ENCODE peak calls at places on chromosomes 12 and 14, in five cellular contexts. One of them, this sample, is unnamed.

GRCh38 chr12:12890815-12891645 is at the start of gene GPRC5A:
- DNase-seq in globus pallidus: peak; percentile 33
- DNase-seq in naive thymus-derived CD4-positive, alpha-beta T cell: peak; percentile 31
- DNase-seq in retina: peak; percentile 84
- DNase-seq in activated CD4-positive, alpha-beta T cell treated with anti-CD3 and anti-CD28 coated beads for 1 hour: no peak
- DNase-seq in this sample: no peak

GRCh38 chr12:103928736-103929050 is 1.5 kb upstream of the HSP90B1 start:
- DNase-seq in globus pallidus: peak; percentile 27
- DNase-seq in naive thymus-derived CD4-positive, alpha-beta T cell: no peak
- DNase-seq in retina: no peak
- DNase-seq in activated CD4-positive, alpha-beta T cell treated with anti-CD3 and anti-CD28 coated beads for 1 hour: peak; percentile 11
- DNase-seq in this sample: peak; percentile 58

GRCh38 chr12:110917961-110918360 is 2.4 kb downstream of the MYL2 start:
- DNase-seq in globus pallidus: no peak
- DNase-seq in naive thymus-derived CD4-positive, alpha-beta T cell: no peak
- DNase-seq in retina: no peak
- DNase-seq in activated CD4-positive, alpha-beta T cell treated with anti-CD3 and anti-CD28 coated beads for 1 hour: no peak
- DNase-seq in this sample: no peak

GRCh38 chr14:95233702-95234241 is 76.4 kb upstream of the DICER1 start:
- DNase-seq in globus pallidus: no peak
- DNase-seq in naive thymus-derived CD4-positive, alpha-beta T cell: no peak
- DNase-seq in retina: no peak
- DNase-seq in activated CD4-positive, alpha-beta T cell treated with anti-CD3 and anti-CD28 coated beads for 1 hour: no peak
- DNase-seq in this sample: peak; percentile 24

GRCh38 chr12:57190037-57190436 is 26.6 kb upstream of the NXPH4 start:
- DNase-seq in globus pallidus: no peak
- DNase-seq in naive thymus-derived CD4-positive, alpha-beta T cell: no peak
- DNase-seq in retina: no peak
- DNase-seq in activated CD4-positive, alpha-beta T cell treated with anti-CD3 and anti-CD28 coated beads for 1 hour: no peak
- DNase-seq in this sample: no peak

GRCh38 chr12:42985506-42985905 is 396.0 kb upstream of the PRICKLE1 start:
- DNase-seq in globus pallidus: no peak
- DNase-seq in naive thymus-derived CD4-positive, alpha-beta T cell: no peak
- DNase-seq in retina: no peak
- DNase-seq in activated CD4-positive, alpha-beta T cell treated with anti-CD3 and anti-CD28 coated beads for 1 hour: no peak
- DNase-seq in this sample: no peak

GRCh38 chr12:24911284-24911791 is 37.6 kb downstream of the BCAT1 start:
- DNase-seq in globus pallidus: no peak
- DNase-seq in naive thymus-derived CD4-positive, alpha-beta T cell: no peak
- DNase-seq in retina: no peak
- DNase-seq in activated CD4-positive, alpha-beta T cell treated with anti-CD3 and anti-CD28 coated beads for 1 hour: no peak
- DNase-seq in this sample: no peak

GRCh38 chr14:53946404-53947400 is 9.9 kb downstream of the BMP4 start:
- DNase-seq in globus pallidus: no peak
- DNase-seq in naive thymus-derived CD4-positive, alpha-beta T cell: no peak
- DNase-seq in retina: peak; percentile 63
- DNase-seq in activated CD4-positive, alpha-beta T cell treated with anti-CD3 and anti-CD28 coated beads for 1 hour: no peak
- DNase-seq in this sample: no peak

GRCh38 chr14:23351681-23352505 is 794 bp downstream of the SLC22A17 start:
- DNase-seq in globus pallidus: peak; percentile 39
- DNase-seq in naive thymus-derived CD4-positive, alpha-beta T cell: no peak
- DNase-seq in retina: peak; percentile 83
- DNase-seq in activated CD4-positive, alpha-beta T cell treated with anti-CD3 and anti-CD28 coated beads for 1 hour: no peak
- DNase-seq in this sample: no peak

GRCh38 chr12:112848338-112848715 is 56.8 kb downstream of the RPH3A start:
- DNase-seq in globus pallidus: no peak
- DNase-seq in naive thymus-derived CD4-positive, alpha-beta T cell: no peak
- DNase-seq in retina: no peak
- DNase-seq in activated CD4-positive, alpha-beta T cell treated with anti-CD3 and anti-CD28 coated beads for 1 hour: no peak
- DNase-seq in this sample: no peak

GRCh38 chr12:131171029-131171428 is 217.3 kb downstream of the ADGRD1 start:
- DNase-seq in globus pallidus: no peak
- DNase-seq in naive thymus-derived CD4-positive, alpha-beta T cell: no peak
- DNase-seq in retina: no peak
- DNase-seq in activated CD4-positive, alpha-beta T cell treated with anti-CD3 and anti-CD28 coated beads for 1 hour: no peak
- DNase-seq in this sample: no peak

GRCh38 chr14:30143617-30144016 is 216.0 kb upstream of the PRKD1 start:
- DNase-seq in globus pallidus: no peak
- DNase-seq in naive thymus-derived CD4-positive, alpha-beta T cell: no peak
- DNase-seq in retina: no peak
- DNase-seq in activated CD4-positive, alpha-beta T cell treated with anti-CD3 and anti-CD28 coated beads for 1 hour: no peak
- DNase-seq in this sample: no peak

GRCh38 chr12:12661086-12661485 is 34.9 kb downstream of the GPR19 start:
- DNase-seq in globus pallidus: no peak
- DNase-seq in naive thymus-derived CD4-positive, alpha-beta T cell: no peak
- DNase-seq in retina: no peak
- DNase-seq in activated CD4-positive, alpha-beta T cell treated with anti-CD3 and anti-CD28 coated beads for 1 hour: no peak
- DNase-seq in this sample: no peak

GRCh38 chr14:50920482-50921225 is 23.6 kb downstream of the PYGL start:
- DNase-seq in globus pallidus: no peak
- DNase-seq in naive thymus-derived CD4-positive, alpha-beta T cell: no peak
- DNase-seq in retina: no peak
- DNase-seq in activated CD4-positive, alpha-beta T cell treated with anti-CD3 and anti-CD28 coated beads for 1 hour: no peak
- DNase-seq in this sample: no peak

GRCh38 chr12:820336-820735 is 68.0 kb downstream of the WNK1 start:
- DNase-seq in globus pallidus: no peak
- DNase-seq in naive thymus-derived CD4-positive, alpha-beta T cell: no peak
- DNase-seq in retina: no peak
- DNase-seq in activated CD4-positive, alpha-beta T cell treated with anti-CD3 and anti-CD28 coated beads for 1 hour: no peak
- DNase-seq in this sample: no peak

GRCh38 chr12:131720241-131720640 is 9.4 kb downstream of the SFSWAP start:
- DNase-seq in globus pallidus: no peak
- DNase-seq in naive thymus-derived CD4-positive, alpha-beta T cell: no peak
- DNase-seq in retina: no peak
- DNase-seq in activated CD4-positive, alpha-beta T cell treated with anti-CD3 and anti-CD28 coated beads for 1 hour: no peak
- DNase-seq in this sample: no peak

GRCh38 chr12:9741726-9742125 is 8.8 kb upstream of the CLECL1 start:
- DNase-seq in globus pallidus: no peak
- DNase-seq in naive thymus-derived CD4-positive, alpha-beta T cell: peak; percentile 95
- DNase-seq in retina: no peak
- DNase-seq in activated CD4-positive, alpha-beta T cell treated with anti-CD3 and anti-CD28 coated beads for 1 hour: peak; percentile 48
- DNase-seq in this sample: no peak

GRCh38 chr14:40447032-40447431 is 1014.8 kb upstream of the FBXO33 start:
- DNase-seq in globus pallidus: no peak
- DNase-seq in naive thymus-derived CD4-positive, alpha-beta T cell: no peak
- DNase-seq in retina: peak; percentile 4
- DNase-seq in activated CD4-positive, alpha-beta T cell treated with anti-CD3 and anti-CD28 coated beads for 1 hour: no peak
- DNase-seq in this sample: no peak

GRCh38 chr14:101903111-101903561 is 61.2 kb upstream of the DYNC1H1 start:
- DNase-seq in globus pallidus: peak; percentile 77
- DNase-seq in naive thymus-derived CD4-positive, alpha-beta T cell: no peak
- DNase-seq in retina: no peak
- DNase-seq in activated CD4-positive, alpha-beta T cell treated with anti-CD3 and anti-CD28 coated beads for 1 hour: no peak
- DNase-seq in this sample: no peak

GRCh38 chr14:33949051-33950037 is 1.5 kb downstream of the EGLN3 start:
- DNase-seq in globus pallidus: no peak
- DNase-seq in naive thymus-derived CD4-positive, alpha-beta T cell: no peak
- DNase-seq in retina: no peak
- DNase-seq in activated CD4-positive, alpha-beta T cell treated with anti-CD3 and anti-CD28 coated beads for 1 hour: no peak
- DNase-seq in this sample: no peak

GRCh38 chr14:24334431-24335271 is at the start of gene ADCY4:
- DNase-seq in globus pallidus: no peak
- DNase-seq in naive thymus-derived CD4-positive, alpha-beta T cell: peak; percentile 31
- DNase-seq in retina: peak; percentile 63
- DNase-seq in activated CD4-positive, alpha-beta T cell treated with anti-CD3 and anti-CD28 coated beads for 1 hour: no peak
- DNase-seq in this sample: peak; percentile 46

GRCh38 chr12:28209782-28210181 is 19.5 kb downstream of the CCDC91 start:
- DNase-seq in globus pallidus: no peak
- DNase-seq in naive thymus-derived CD4-positive, alpha-beta T cell: no peak
- DNase-seq in retina: no peak
- DNase-seq in activated CD4-positive, alpha-beta T cell treated with anti-CD3 and anti-CD28 coated beads for 1 hour: no peak
- DNase-seq in this sample: no peak

GRCh38 chr12:100450726-100451125 is 22.9 kb upstream of the NR1H4 start:
- DNase-seq in globus pallidus: no peak
- DNase-seq in naive thymus-derived CD4-positive, alpha-beta T cell: no peak
- DNase-seq in retina: no peak
- DNase-seq in activated CD4-positive, alpha-beta T cell treated with anti-CD3 and anti-CD28 coated beads for 1 hour: no peak
- DNase-seq in this sample: no peak

GRCh38 chr14:78725086-78725485 is 554.9 kb downstream of the NRXN3 start:
- DNase-seq in globus pallidus: no peak
- DNase-seq in naive thymus-derived CD4-positive, alpha-beta T cell: no peak
- DNase-seq in retina: peak; percentile 7
- DNase-seq in activated CD4-positive, alpha-beta T cell treated with anti-CD3 and anti-CD28 coated beads for 1 hour: no peak
- DNase-seq in this sample: no peak

GRCh38 chr14:54637829-54638446 is 71.0 kb downstream of the SAMD4A start:
- DNase-seq in globus pallidus: no peak
- DNase-seq in naive thymus-derived CD4-positive, alpha-beta T cell: no peak
- DNase-seq in retina: no peak
- DNase-seq in activated CD4-positive, alpha-beta T cell treated with anti-CD3 and anti-CD28 coated beads for 1 hour: no peak
- DNase-seq in this sample: no peak

GRCh38 chr12:65858831-65859230 is 34.5 kb downstream of the HMGA2 start:
- DNase-seq in globus pallidus: no peak
- DNase-seq in naive thymus-derived CD4-positive, alpha-beta T cell: no peak
- DNase-seq in retina: no peak
- DNase-seq in activated CD4-positive, alpha-beta T cell treated with anti-CD3 and anti-CD28 coated beads for 1 hour: no peak
- DNase-seq in this sample: no peak

GRCh38 chr14:80465541-80466220 is 254.4 kb upstream of the DIO2 start:
- DNase-seq in globus pallidus: no peak
- DNase-seq in naive thymus-derived CD4-positive, alpha-beta T cell: no peak
- DNase-seq in retina: no peak
- DNase-seq in activated CD4-positive, alpha-beta T cell treated with anti-CD3 and anti-CD28 coated beads for 1 hour: no peak
- DNase-seq in this sample: no peak

GRCh38 chr14:91891721-91892220 is 24.4 kb upstream of the TC2N start:
- DNase-seq in globus pallidus: peak; percentile 95
- DNase-seq in naive thymus-derived CD4-positive, alpha-beta T cell: no peak
- DNase-seq in retina: no peak
- DNase-seq in activated CD4-positive, alpha-beta T cell treated with anti-CD3 and anti-CD28 coated beads for 1 hour: no peak
- DNase-seq in this sample: no peak

GRCh38 chr12:104596128-104596799 is 139.5 kb downstream of the CHST11 start:
- DNase-seq in globus pallidus: no peak
- DNase-seq in naive thymus-derived CD4-positive, alpha-beta T cell: no peak
- DNase-seq in retina: no peak
- DNase-seq in activated CD4-positive, alpha-beta T cell treated with anti-CD3 and anti-CD28 coated beads for 1 hour: no peak
- DNase-seq in this sample: no peak

GRCh38 chr14:32939254-32940065 is 781 bp downstream of the NPAS3 start:
- DNase-seq in globus pallidus: peak; percentile 85
- DNase-seq in naive thymus-derived CD4-positive, alpha-beta T cell: no peak
- DNase-seq in retina: peak; percentile 88
- DNase-seq in activated CD4-positive, alpha-beta T cell treated with anti-CD3 and anti-CD28 coated beads for 1 hour: no peak
- DNase-seq in this sample: peak; percentile 17

GRCh38 chr12:83960767-83961166 is 951.8 kb downstream of the SLC6A15 start:
- DNase-seq in globus pallidus: no peak
- DNase-seq in naive thymus-derived CD4-positive, alpha-beta T cell: no peak
- DNase-seq in retina: no peak
- DNase-seq in activated CD4-positive, alpha-beta T cell treated with anti-CD3 and anti-CD28 coated beads for 1 hour: no peak
- DNase-seq in this sample: no peak

GRCh38 chr12:132197581-132198281 is 53.5 kb downstream of the NOC4L start:
- DNase-seq in globus pallidus: peak; percentile 68
- DNase-seq in naive thymus-derived CD4-positive, alpha-beta T cell: no peak
- DNase-seq in retina: no peak
- DNase-seq in activated CD4-positive, alpha-beta T cell treated with anti-CD3 and anti-CD28 coated beads for 1 hour: no peak
- DNase-seq in this sample: no peak

GRCh38 chr14:56811596-56812363 is 1.5 kb upstream of the OTX2 start:
- DNase-seq in globus pallidus: no peak
- DNase-seq in naive thymus-derived CD4-positive, alpha-beta T cell: no peak
- DNase-seq in retina: peak; percentile 67
- DNase-seq in activated CD4-positive, alpha-beta T cell treated with anti-CD3 and anti-CD28 coated beads for 1 hour: no peak
- DNase-seq in this sample: no peak

GRCh38 chr14:41476526-41476925 is 130.2 kb upstream of the LRFN5 start:
- DNase-seq in globus pallidus: no peak
- DNase-seq in naive thymus-derived CD4-positive, alpha-beta T cell: no peak
- DNase-seq in retina: no peak
- DNase-seq in activated CD4-positive, alpha-beta T cell treated with anti-CD3 and anti-CD28 coated beads for 1 hour: no peak
- DNase-seq in this sample: no peak

GRCh38 chr12:98788396-98788795 is 143.3 kb downstream of the APAF1 start:
- DNase-seq in globus pallidus: no peak
- DNase-seq in naive thymus-derived CD4-positive, alpha-beta T cell: no peak
- DNase-seq in retina: no peak
- DNase-seq in activated CD4-positive, alpha-beta T cell treated with anti-CD3 and anti-CD28 coated beads for 1 hour: no peak
- DNase-seq in this sample: no peak

GRCh38 chr12:57845478-57846284 is 848 bp downstream of the CTDSP2 start:
- DNase-seq in globus pallidus: peak; percentile 91
- DNase-seq in naive thymus-derived CD4-positive, alpha-beta T cell: peak; percentile 51
- DNase-seq in retina: peak; percentile 85
- DNase-seq in activated CD4-positive, alpha-beta T cell treated with anti-CD3 and anti-CD28 coated beads for 1 hour: peak; percentile 34
- DNase-seq in this sample: peak; percentile 68

This sample was measured in activated B cell treated with CpG ODN at 0.5 μM for 24 hours.